ENCODE peak calls at places on chromosomes 4 and X, in four cellular contexts. E, C, Y and M are unnamed samples.
A peak's percentile ranks its signal among the peaks of the same experiment; 100 is the strongest.

GRCh38 chrX:29952016-29952415 is 263.3 kb upstream of the MAGEB2 start:
- DNase-seq in Y (peak; percentile 56), E (no peak), C (no peak), M (no peak)

GRCh38 chrX:155221351-155221750 is 5.1 kb downstream of the VBP1 start:
- DNase-seq in C (no peak), Y (no peak), E (no peak), M (no peak)

GRCh38 chrX:110215411-110215810 is 102.5 kb downstream of the AMMECR1 start:
- DNase-seq in C (no peak), Y (no peak), E (no peak), M (no peak)

GRCh38 chrX:17448188-17448587 is 73.2 kb downstream of the NHS start:
- DNase-seq in Y (no peak), E (no peak), C (no peak), M (no peak)

GRCh38 chr4:41573458-41574129 is 35.6 kb downstream of the LIMCH1 start:
- DNase-seq in E (no peak), Y (no peak), C (no peak), M (no peak)

GRCh38 chr4:102343964-102344519 is 1.2 kb downstream of the SLC39A8 start:
- DNase-seq in E (peak; percentile 66), C (no peak), Y (no peak), M (no peak)

GRCh38 chr4:98627883-98628282 is 30.5 kb downstream of the TSPAN5 start:
- DNase-seq in Y (peak; percentile 81), E (no peak), C (no peak), M (no peak)

GRCh38 chrX:4809571-4809970 is 1096.1 kb upstream of the PRKX start:
- DNase-seq in E (no peak), Y (no peak), C (no peak), M (no peak)

GRCh38 chr4:108345862-108346530 is 177.3 kb upstream of the LEF1 start:
- DNase-seq in C (no peak), E (no peak), Y (peak; percentile 46), M (no peak)

GRCh38 chr4:133921280-133922195 is 280.1 kb downstream of the PABPC4L start:
- DNase-seq in Y (peak; percentile 57), E (no peak), C (no peak), M (no peak)

GRCh38 chr4:142265536-142265935 is 580.6 kb downstream of the INPP4B start:
- DNase-seq in C (no peak), Y (peak; percentile 34), E (no peak), M (no peak)

GRCh38 chrX:21131786-21132185 is 242.4 kb upstream of the CNKSR2 start:
- DNase-seq in Y (no peak), E (no peak), C (no peak), M (no peak)

GRCh38 chr4:156378053-156378665 is 424.5 kb upstream of the CTSO start:
- DNase-seq in E (no peak), Y (peak; percentile 41), C (no peak), M (no peak)

GRCh38 chrX:132774312-132774711 is 184.1 kb downstream of the HS6ST2 start:
- DNase-seq in Y (no peak), C (no peak), E (no peak), M (no peak)

GRCh38 chr4:73189274-73189810 is 69.3 kb downstream of the ANKRD17 start:
- DNase-seq in C (no peak), E (no peak), Y (no peak), M (no peak)

GRCh38 chrX:106608016-106608415 is 3.8 kb upstream of the RADX start:
- DNase-seq in Y (no peak), C (no peak), E (no peak), M (no peak)

GRCh38 chr4:76302856-76303438 is 3.6 kb upstream of the STBD1 start:
- DNase-seq in E (no peak), C (no peak), Y (peak; percentile 38), M (no peak)

GRCh38 chr4:76298227-76298626 is 8.3 kb upstream of the STBD1 start:
- DNase-seq in Y (no peak), E (no peak), C (no peak), M (no peak)

GRCh38 chr4:76300012-76300411 is 6.5 kb upstream of the STBD1 start:
- DNase-seq in C (no peak), Y (no peak), E (no peak), M (no peak)

GRCh38 chr4:76301775-76302162 is 4.8 kb upstream of the STBD1 start:
- DNase-seq in E (no peak), Y (no peak), C (no peak), M (no peak)

GRCh38 chr4:76301068-76301774 is 5.3 kb upstream of the STBD1 start:
- DNase-seq in Y (peak; percentile 48), C (no peak), E (no peak), M (no peak)
- H3K4me3 ChIP-seq in Y (no peak overlapping the region), C (no peak overlapping the region), E (no peak overlapping the region), M (no peak overlapping the region)

GRCh38 chrX:136608295-136608933 is 39.5 kb upstream of the CD40LG start:
- DNase-seq in Y (peak; percentile 42), E (no peak), C (peak; percentile 68), M (peak; percentile 32)
- H3K4me3 ChIP-seq in Y (no peak overlapping the region), E (no peak overlapping the region), C (no peak overlapping the region), M (no peak overlapping the region)

GRCh38 chr4:40210776-40211175 is 13.9 kb downstream of the RHOH start:
- DNase-seq in C (no peak), E (no peak), Y (no peak), M (no peak)
- H3K4me3 ChIP-seq in C (no peak overlapping the region), E (no peak overlapping the region), Y (no peak overlapping the region), M (no peak overlapping the region)

DNA sequence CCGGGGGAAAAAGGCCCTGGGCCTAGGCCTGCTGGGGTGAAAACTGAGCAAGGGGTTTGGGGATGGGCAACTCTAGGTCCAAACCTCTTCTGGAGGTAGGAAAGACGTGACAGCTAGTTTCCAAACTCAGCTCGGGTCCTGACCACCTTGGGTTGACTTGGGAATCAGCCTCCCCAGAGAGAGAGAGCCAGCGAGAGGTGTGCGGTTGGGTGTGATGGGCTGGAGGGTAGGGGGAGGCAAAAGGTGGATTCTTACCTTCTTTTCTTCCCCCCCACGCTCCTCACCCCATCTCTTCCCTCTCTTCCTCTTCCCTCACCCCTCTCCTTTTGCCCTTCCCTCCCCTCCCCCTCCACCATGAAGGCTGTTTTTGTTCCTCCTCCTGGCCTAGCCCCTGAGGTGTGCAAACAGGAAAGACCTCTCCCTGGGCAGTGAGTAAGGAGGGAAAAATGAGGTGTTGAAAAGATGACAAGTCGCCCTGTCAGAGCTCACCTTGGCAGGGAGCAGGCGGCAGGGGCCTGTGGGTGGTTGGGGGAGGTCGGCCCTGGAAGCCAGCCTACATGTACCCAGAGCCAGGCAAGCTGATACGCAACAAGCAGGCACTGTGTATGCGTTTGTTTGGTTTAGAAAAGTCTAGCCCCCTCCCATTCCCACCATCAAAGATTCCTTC is 14.8 kb downstream of the PJA1 start:
- DNase-seq in E (no peak), Y (no peak), C (no peak), M (no peak)
- H3K4me3 ChIP-seq in E (no peak overlapping the region), Y (no peak overlapping the region), C (no peak overlapping the region), M (no peak overlapping the region)

GRCh38 chr4:118557298-118557851 is 127.8 kb upstream of the METTL14 start:
- DNase-seq in E (no peak), C (no peak), Y (peak; percentile 42), M (no peak)
- H3K4me3 ChIP-seq in E (no peak overlapping the region), C (no peak overlapping the region), Y (no peak overlapping the region), M (no peak overlapping the region)

GRCh38 chrX:136186023-136186413 is 38.7 kb downstream of the FHL1 start:
- DNase-seq in E (no peak), Y (no peak), C (no peak), M (no peak)
- H3K4me3 ChIP-seq in E (no peak overlapping the region), Y (no peak overlapping the region), C (no peak overlapping the region), M (no peak overlapping the region)